ENCODE peak calls at places on chromosomes 11 and 22, in eight cellular contexts. X, V, J, S, B, M, I and T are unnamed samples.

GRCh38 chr22:26484360-26484706 is 656 bp downstream of the SRRD start:
- DNase-seq in S (no peak), B (no peak), J (no peak), V (peak; percentile 31), I (no peak), M (no peak), X (no peak), T (peak; percentile 36)

GRCh38 chr11:45102810-45103621 is 43.4 kb upstream of the PRDM11 start:
- DNase-seq in V (peak; percentile 88), M (no peak), X (peak; percentile 36), B (peak; percentile 60), I (no peak), S (peak; percentile 74), J (peak; percentile 78), T (peak; percentile 77)

GRCh38 chr22:44246615-44247326 is 66.0 kb downstream of the SHISAL1 start:
- DNase-seq in I (peak; percentile 13), S (no peak), X (no peak), V (no peak), J (no peak), B (no peak), M (no peak), T (no peak)

GRCh38 chr22:33829549-33830280 is 90.6 kb downstream of the LARGE1 start:
- DNase-seq in I (no peak), V (no peak), B (no peak), S (no peak), J (no peak), M (no peak), X (no peak), T (no peak)

GRCh38 chr11:44515085-44515484 is 50.4 kb upstream of the CD82 start:
- DNase-seq in X (no peak), I (no peak), S (no peak), J (no peak), M (no peak), B (no peak), V (no peak), T (no peak)

GRCh38 chr11:86941871-86942208 is 13.4 kb downstream of the FZD4 start:
- DNase-seq in I (no peak), X (no peak), B (no peak), S (no peak), M (no peak), J (no peak), V (no peak), T (no peak)

GRCh38 chr11:119371778-119372182 is 9.7 kb downstream of the USP2 start:
- DNase-seq in B (no peak), M (no peak), I (peak; percentile 23), V (no peak), X (no peak), J (no peak), S (peak; percentile 52), T (no peak)

GRCh38 chr11:128288368-128288767 is 299.0 kb downstream of the ETS1 start:
- DNase-seq in S (no peak), J (no peak), V (peak; percentile 31), I (no peak), X (no peak), B (no peak), M (no peak), T (no peak)

GRCh38 chr22:20566420-20567260 is 59.2 kb downstream of the MED15 start:
- DNase-seq in S (peak; percentile 82), B (peak; percentile 74), M (peak; percentile 71), I (no peak), J (no peak), V (peak; percentile 82), X (peak; percentile 72), T (peak; percentile 60)

GRCh38 chr11:123063396-123064267 is 1.7 kb upstream of the HSPA8 start:
- DNase-seq in B (peak; percentile 62), M (no peak), S (peak; percentile 72), X (peak; percentile 29), J (peak; percentile 53), I (no peak), V (peak; percentile 59), T (no peak)

GRCh38 chr11:11535611-11536010 is 86.2 kb downstream of the GALNT18 start:
- DNase-seq in J (no peak), X (no peak), S (no peak), B (no peak), M (no peak), V (no peak), I (no peak), T (no peak)

GRCh38 chr11:3658252-3658651 is 12.9 kb downstream of the CHRNA10 start:
- DNase-seq in V (no peak), B (no peak), M (no peak), I (no peak), J (no peak), S (no peak), X (no peak), T (no peak)

GRCh38 chr11:110490886-110491285 is 61.1 kb downstream of the FDX1 start:
- DNase-seq in X (no peak), J (peak; percentile 47), I (no peak), B (no peak), S (peak; percentile 72), M (no peak), V (peak; percentile 80), T (peak; percentile 69)

GRCh38 chr11:104522123-104522522 is 358.2 kb upstream of the PDGFD start:
- DNase-seq in M (no peak), J (no peak), S (no peak), B (no peak), I (no peak), V (no peak), X (no peak), T (no peak)

GRCh38 chr22:50507421-50507990 is at the start of gene LMF2:
- DNase-seq in M (peak; percentile 97), I (peak; percentile 80), J (peak; percentile 69), V (no peak), S (no peak), X (no peak), B (peak; percentile 94), T (no peak)

GRCh38 chr11:76152086-76152658 is 54.1 kb downstream of the WNT11 start:
- DNase-seq in J (peak; percentile 53), M (peak; percentile 92), X (peak; percentile 36), S (peak; percentile 64), I (peak; percentile 69), V (peak; percentile 65), B (peak; percentile 88), T (peak; percentile 89)

GRCh38 chr11:2196970-2197770 is 25.6 kb upstream of the TH start:
- DNase-seq in S (peak; percentile 32), V (peak; percentile 38), M (peak; percentile 92), X (no peak), I (peak; percentile 63), J (peak; percentile 56), B (peak; percentile 83), T (peak; percentile 85)

GRCh38 chr11:69304686-69305085 is 10.7 kb downstream of the MYEOV start:
- DNase-seq in J (no peak), V (no peak), B (no peak), I (no peak), S (peak; percentile 76), M (no peak), X (no peak), T (no peak)

GRCh38 chr11:2211113-2211971 is 39.7 kb upstream of the TH start:
- DNase-seq in I (peak; percentile 90), X (no peak), V (no peak), M (peak; percentile 55), B (peak; percentile 15), J (no peak), S (peak; percentile 43), T (peak; percentile 4)

GRCh38 chr11:95338430-95338991 is 107.5 kb upstream of the SESN3 start:
- DNase-seq in V (peak; percentile 10), X (peak; percentile 87), B (no peak), S (peak; percentile 57), M (no peak), I (no peak), J (no peak), T (peak; percentile 19)

GRCh38 chr22:49077586-49077985 is 750.1 kb downstream of the BRD1 start:
- DNase-seq in X (no peak), J (no peak), V (no peak), B (no peak), I (no peak), M (peak; percentile 64), S (no peak), T (no peak)

GRCh38 chr11:113282898-113283297 is 31.5 kb upstream of the TTC12 start:
- DNase-seq in M (no peak), J (no peak), I (no peak), S (no peak), X (no peak), V (no peak), B (no peak), T (no peak)

GRCh38 chr11:75298191-75298590 is 53.3 kb downstream of the ARRB1 start:
- DNase-seq in J (no peak), I (peak; percentile 32), S (no peak), X (no peak), M (no peak), V (no peak), B (no peak), T (no peak)

GRCh38 chr11:95016133-95016532 is 8.9 kb upstream of the KDM4E start:
- DNase-seq in X (no peak), J (no peak), M (no peak), S (no peak), B (no peak), V (no peak), I (no peak), T (no peak)

GRCh38 chr11:120555433-120555773 is 43.9 kb downstream of the GRIK4 start:
- DNase-seq in I (no peak), B (no peak), M (no peak), X (no peak), J (no peak), V (no peak), S (no peak), T (no peak)

GRCh38 chr22:48888466-48889208 is 939.0 kb downstream of the BRD1 start:
- DNase-seq in S (no peak), M (peak; percentile 55), X (no peak), I (no peak), J (no peak), B (peak; percentile 5), V (no peak), T (no peak)

GRCh38 chr11:66417000-66417399 is 3.8 kb upstream of the NPAS4 start:
- DNase-seq in V (no peak), J (no peak), M (no peak), X (no peak), I (no peak), B (no peak), S (no peak), T (no peak)